ENCODE peak calls at places on chromosomes 16 and 17, in ten cellular contexts. J, R, C, M, A, I, W, T, B and F are unnamed samples.

GRCh38 chr17:6177941-6178694 is 107.9 kb downstream of the WSCD1 start:
- DNase-seq in J (no peak), R (no peak), C (no peak), M (no peak), A (no peak), I (peak), W (no peak), T (no peak), B (no peak), F (no peak)

GRCh38 chr17:1907216-1907631 is 77.4 kb downstream of the RPA1 start:
- DNase-seq in J (no peak), R (no peak), C (no peak), M (no peak), A (no peak), I (no peak), W (no peak), T (no peak), B (no peak), F (no peak)

GRCh38 chr17:41483531-41483930 is 2.6 kb upstream of the KRT35 start:
- DNase-seq in J (no peak), R (no peak), C (no peak), M (no peak), A (no peak), I (no peak), W (no peak), T (no peak), B (no peak), F (no peak)

GRCh38 chr17:73203135-73203787 is 10.4 kb downstream of the COG1 start:
- DNase-seq in J (no peak), R (no peak), C (no peak), M (no peak), A (no peak), I (peak), W (no peak), T (no peak), B (no peak), F (no peak)

GRCh38 chr16:72051818-72052217 is 2.5 kb upstream of the HP start:
- DNase-seq in J (no peak), R (no peak), C (no peak), M (no peak), A (no peak), I (no peak), W (no peak), T (no peak), B (no peak), F (no peak)

GRCh38 chr16:66300037-66300436 is 66.5 kb upstream of the CDH5 start:
- DNase-seq in J (no peak), R (no peak), C (no peak), M (no peak), A (no peak), I (peak), W (no peak), T (no peak), B (no peak), F (no peak)

GRCh38 chr16:168424-168823 is 2.6 kb downstream of the HBM start:
- DNase-seq in J (no peak), R (no peak), C (no peak), M (no peak), A (no peak), I (no peak), W (no peak), T (no peak), B (no peak), F (no peak)

GRCh38 chr17:66165537-66166123 is 26.3 kb downstream of the CEP112 start:
- DNase-seq in J (no peak), R (no peak), C (peak), M (peak), A (peak), I (no peak), W (no peak), T (peak), B (peak), F (no peak)

GRCh38 chr16:28013392-28013791 is 50.1 kb downstream of the GSG1L start:
- DNase-seq in J (no peak), R (no peak), C (no peak), M (no peak), A (no peak), I (no peak), W (no peak), T (no peak), B (no peak), F (no peak)

GRCh38 chr17:20276430-20276829 is 190.9 kb downstream of the LGALS9B start:
- DNase-seq in J (no peak), R (no peak), C (no peak), M (no peak), A (no peak), I (no peak), W (no peak), T (no peak), B (no peak), F (no peak)

GRCh38 chr17:9199474-9200196 is 178.3 kb downstream of the NTN1 start:
- DNase-seq in J (no peak), R (no peak), C (no peak), M (peak), A (no peak), I (no peak), W (no peak), T (no peak), B (no peak), F (no peak)

GRCh38 chr16:65154321-65154720 is 32.5 kb upstream of the CDH11 start:
- DNase-seq in J (no peak), R (no peak), C (no peak), M (no peak), A (no peak), I (no peak), W (no peak), T (no peak), B (no peak), F (no peak)

GRCh38 chr16:27253526-27253930 is 15.0 kb downstream of the NSMCE1 start:
- DNase-seq in J (no peak), R (no peak), C (no peak), M (peak), A (peak), I (peak), W (no peak), T (no peak), B (peak), F (no peak)

GRCh38 chr17:1959871-1960569 is 65.1 kb downstream of the RTN4RL1 start:
- DNase-seq in J (no peak), R (no peak), C (peak), M (peak), A (no peak), I (no peak), W (no peak), T (no peak), B (no peak), F (no peak)

GRCh38 chr16:67936124-67936875 is at the start of gene PSMB10:
- DNase-seq in J (no peak), R (peak), C (no peak), M (peak), A (no peak), I (no peak), W (no peak), T (no peak), B (peak), F (peak)

GRCh38 chr17:80694085-80694991 is 149.7 kb downstream of the RPTOR start:
- DNase-seq in J (no peak), R (no peak), C (no peak), M (no peak), A (no peak), I (no peak), W (no peak), T (no peak), B (no peak), F (no peak)

GRCh38 chr17:76492250-76492988 is 8.8 kb downstream of the RHBDF2 start:
- DNase-seq in J (no peak), R (no peak), C (no peak), M (peak), A (no peak), I (peak), W (no peak), T (no peak), B (no peak), F (no peak)

GRCh38 chr16:4925791-4926190 is 11.2 kb downstream of the PPL start:
- DNase-seq in J (no peak), R (no peak), C (no peak), M (no peak), A (no peak), I (no peak), W (no peak), T (no peak), B (no peak), F (no peak)

GRCh38 chr16:31868164-31868563 is 5.4 kb upstream of the ZNF267 start:
- DNase-seq in J (no peak), R (no peak), C (no peak), M (no peak), A (no peak), I (no peak), W (no peak), T (no peak), B (no peak), F (no peak)

GRCh38 chr17:44094701-44095387 is 24.3 kb downstream of the G6PC3 start:
- DNase-seq in J (no peak), R (no peak), C (no peak), M (peak), A (no peak), I (no peak), W (no peak), T (no peak), B (no peak), F (no peak)

GRCh38 chr16:55655709-55656694 is at the start of gene SLC6A2:
- DNase-seq in J (no peak), R (no peak), C (no peak), M (no peak), A (peak), I (peak), W (no peak), T (no peak), B (peak), F (no peak)

GRCh38 chr16:84885024-84885910 is 65.5 kb downstream of the CRISPLD2 start:
- DNase-seq in J (no peak), R (no peak), C (peak), M (no peak), A (no peak), I (no peak), W (no peak), T (no peak), B (no peak), F (no peak)

GRCh38 chr17:79114455-79115301 is 40.1 kb downstream of the ENGASE start:
- DNase-seq in J (no peak), R (no peak), C (no peak), M (peak), A (no peak), I (peak), W (no peak), T (no peak), B (no peak), F (no peak)

GRCh38 chr17:75493476-75494129 is 21.7 kb downstream of the CASKIN2 start:
- DNase-seq in J (no peak), R (no peak), C (no peak), M (no peak), A (no peak), I (no peak), W (no peak), T (no peak), B (no peak), F (no peak)

GRCh38 chr16:49127103-49127502 is 154.5 kb downstream of the CBLN1 start:
- DNase-seq in J (no peak), R (no peak), C (no peak), M (no peak), A (no peak), I (no peak), W (no peak), T (no peak), B (no peak), F (no peak)

GRCh38 chr16:27516360-27516759 is 33.4 kb downstream of the GTF3C1 start:
- DNase-seq in J (no peak), R (no peak), C (no peak), M (no peak), A (no peak), I (no peak), W (no peak), T (no peak), B (no peak), F (no peak)